ENCODE peak calls at places on chromosomes 7 and 10, in four cellular contexts. K, Y, F and O are unnamed samples.

GRCh38 chr10:124522131-124522902 is 60.7 kb downstream of the LHPP start:
- ATAC-seq in K (no peak), Y (no peak), F (no peak), O (no peak)

GRCh38 chr10:88254091-88254490 is 329.0 kb downstream of the RNLS start:
- ATAC-seq in K (no peak), Y (no peak), F (no peak), O (no peak)

GRCh38 chr10:29106287-29106686 is 182.6 kb upstream of the LYZL1 start:
- ATAC-seq in K (no peak), Y (no peak), F (no peak), O (no peak)

GRCh38 chr10:17431871-17432311 is 22.5 kb downstream of the ST8SIA6 start:
- ATAC-seq in K (no peak), Y (no peak), F (no peak), O (no peak)

GRCh38 chr10:69101451-69102095 is 13.7 kb downstream of the SRGN start:
- ATAC-seq in K (peak), Y (peak), F (no peak), O (no peak)

GRCh38 chr10:49393301-49393700 is 2.6 kb downstream of the DRGX start:
- ATAC-seq in K (no peak), Y (no peak), F (no peak), O (no peak)

GRCh38 chr7:82230826-82231581 is 212.6 kb downstream of the CACNA2D1 start:
- ATAC-seq in K (no peak), Y (no peak), F (no peak), O (no peak)

GRCh38 chr7:134669388-134669787 is 22.7 kb downstream of the BPGM start:
- ATAC-seq in K (peak), Y (no peak), F (no peak), O (no peak)

GRCh38 chr7:132475669-132476116 is 100.6 kb downstream of the PLXNA4 start:
- ATAC-seq in K (no peak), Y (no peak), F (no peak), O (no peak)

GRCh38 chr7:82468435-82468834 is 24.9 kb upstream of the CACNA2D1 start:
- ATAC-seq in K (no peak), Y (no peak), F (no peak), O (no peak)

GRCh38 chr7:111499027-111499426 is 63.3 kb downstream of the IMMP2L start:
- ATAC-seq in K (no peak), Y (peak), F (no peak), O (no peak)

GRCh38 chr7:157951300-157952049 is 614.7 kb downstream of the DNAJB6 start:
- ATAC-seq in K (no peak), Y (no peak), F (no peak), O (no peak)